ENCODE peak calls at places on chromosomes 4 and X, in six cellular contexts. Q, B, S, K, P and W are unnamed samples. For H3K36me3, the result is how much of the 10 kb centered on the place peaks cover.

GRCh38 chr4:169811476-169811875 is 53.7 kb upstream of the HPF1 start:
- DNase-seq in Q (no peak), B (no peak), S (no peak), K (no peak), P (no peak), W (no peak)

GRCh38 chrX:37912797-37913196 is 65.4 kb upstream of the DYNLT3 start:
- DNase-seq in Q (no peak), B (no peak), S (no peak), K (no peak), P (no peak), W (no peak)

GRCh38 chr4:45345551-45345950 is 619.2 kb upstream of the GNPDA2 start:
- DNase-seq in Q (no peak), B (no peak), S (no peak), K (no peak), P (no peak), W (no peak)

GRCh38 chrX:70434914-70435586 is 9.6 kb upstream of the DLG3 start:
- DNase-seq in Q (no peak), B (no peak), S (peak), K (peak), P (no peak), W (peak)

GRCh38 chr4:86481429-86481828 is 112.7 kb upstream of the PTPN13 start:
- DNase-seq in Q (no peak), B (no peak), S (no peak), K (peak), P (no peak), W (no peak)

GRCh38 chrX:153339662-153340061 is 5.7 kb downstream of the ZNF275 start:
- DNase-seq in Q (no peak), B (no peak), S (no peak), K (no peak), P (no peak), W (no peak)

GRCh38 chr4:101197350-101197749 is 150.0 kb downstream of the PPP3CA start:
- DNase-seq in Q (no peak), B (no peak), S (no peak), K (no peak), P (no peak), W (no peak)

GRCh38 chr4:89674876-89675459 is 162.0 kb downstream of the SNCA start:
- DNase-seq in Q (no peak), B (no peak), S (no peak), K (peak), P (no peak), W (no peak)

GRCh38 chrX:118325453-118325852 is 20.5 kb upstream of the WDR44 start:
- DNase-seq in Q (no peak), B (no peak), S (no peak), K (peak), P (no peak), W (no peak)

GRCh38 chr4:89587364-89587763 is 249.6 kb downstream of the SNCA start:
- DNase-seq in Q (no peak), B (no peak), S (no peak), K (no peak), P (no peak), W (no peak)

GRCh38 chrX:17923546-17923945 is 62.4 kb upstream of the RAI2 start:
- DNase-seq in Q (no peak), B (no peak), S (no peak), K (peak), P (no peak), W (no peak)

GRCh38 chr4:159455675-159456235 is 352.9 kb downstream of the RAPGEF2 start:
- DNase-seq in Q (no peak), B (no peak), S (no peak), K (peak), P (no peak), W (no peak)

GRCh38 chrX:13254076-13254785 is 65.6 kb downstream of the ATXN3L start:
- DNase-seq in Q (no peak), B (no peak), S (peak), K (no peak), P (no peak), W (peak)

GRCh38 chr4:157741642-157742041 is 431.2 kb downstream of the GASK1B start:
- DNase-seq in Q (no peak), B (no peak), S (no peak), K (no peak), P (no peak), W (no peak)

GRCh38 chr4:17447675-17448298 is 64.1 kb downstream of the QDPR start:
- DNase-seq in Q (no peak), B (no peak), S (no peak), K (peak), P (peak), W (no peak)

GRCh38 chr4:187172340-187172761 is 448.7 kb upstream of the FAT1 start:
- DNase-seq in Q (no peak), B (no peak), S (no peak), K (no peak), P (no peak), W (no peak)

GRCh38 chr4:40255722-40256281 is 59.0 kb downstream of the RHOH start:
- DNase-seq in Q (no peak), B (no peak), S (no peak), K (no peak), P (no peak), W (no peak)

GRCh38 chrX:37783284-37783683 is 3.4 kb downstream of the CYBB start:
- DNase-seq in Q (no peak), B (no peak), S (no peak), K (no peak), P (no peak), W (no peak)

GRCh38 chr4:184415071-184415470 is 59.3 kb downstream of the IRF2 start:
- DNase-seq in Q (no peak), B (no peak), S (no peak), K (no peak), P (no peak), W (no peak)
- H3K27ac ChIP-seq in Q (no peak), B (no peak), S (no peak), K (no peak), P (no peak), W (no peak)

GRCh38 chr4:1317177-1318045 is 27.7 kb downstream of the MAEA start:
- DNase-seq in Q (no peak), B (no peak), S (no peak), K (no peak), P (no peak), W (no peak)
- H3K36me3 ChIP-seq in Q (under half), B (under half), S (under half), K (under half), P (under half), W (half or more)

DNA sequence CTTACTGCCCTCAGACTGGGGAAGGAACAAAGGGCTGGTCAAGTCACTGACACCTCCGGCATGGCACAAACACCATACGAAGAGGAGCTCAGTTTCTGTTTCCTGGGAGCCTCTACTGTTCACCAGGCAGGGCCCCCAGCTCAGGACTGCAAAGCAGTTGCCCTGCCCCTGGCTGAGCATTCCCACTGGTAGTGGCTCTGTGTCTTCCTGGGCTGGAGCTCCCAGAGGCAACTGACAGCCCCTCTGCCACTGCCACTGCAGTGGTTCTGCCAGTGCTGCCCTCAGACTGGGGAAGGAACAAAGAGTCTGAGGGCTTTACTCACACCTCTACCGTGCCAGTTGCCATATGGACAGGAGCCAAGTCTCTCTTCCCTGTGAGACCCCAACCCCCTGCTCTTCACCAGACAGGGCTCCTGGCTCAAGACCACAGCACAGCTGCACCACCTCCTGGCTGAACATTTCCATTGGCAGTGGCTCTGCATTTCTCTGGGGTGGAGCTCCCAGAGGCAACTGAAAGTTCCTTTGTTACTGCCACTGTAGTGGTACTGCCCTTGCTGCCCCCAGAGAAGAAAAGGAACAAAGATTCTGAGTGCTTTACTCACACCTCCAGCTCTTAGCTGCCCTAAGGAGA is 67.9 kb downstream of the SMARCA5 start:
- DNase-seq in Q (no peak), B (no peak), S (no peak), K (peak), P (no peak), W (no peak)
- TF ChIP-seq CTCF in Q (no peak), B (no peak), S (no peak), K (peak), P (no peak), W (no peak)

GRCh38 chr4:38050560-38051350 is 90.6 kb downstream of the PTTG2 start:
- DNase-seq in Q (no peak), B (no peak), S (no peak), K (no peak), P (no peak), W (no peak)
- H3K27ac ChIP-seq in Q (peak), B (no peak), S (peak), K (no peak), P (no peak), W (peak)

GRCh38 chr4:6824772-6825402 is 42.4 kb downstream of the KIAA0232 start:
- DNase-seq in Q (no peak), B (no peak), S (no peak), K (no peak), P (no peak), W (no peak)

GRCh38 chr4:6824071-6824470 is 41.5 kb downstream of the KIAA0232 start:
- DNase-seq in Q (no peak), B (no peak), S (no peak), K (no peak), P (no peak), W (no peak)

GRCh38 chr4:6826781-6827508 is 44.4 kb downstream of the KIAA0232 start:
- DNase-seq in Q (no peak), B (no peak), S (no peak), K (no peak), P (no peak), W (no peak)

GRCh38 chr4:6825403-6825802 is 42.9 kb downstream of the KIAA0232 start:
- DNase-seq in Q (no peak), B (no peak), S (no peak), K (no peak), P (no peak), W (no peak)

GRCh38 chr4:6829077-6829476 is 46.5 kb downstream of the KIAA0232 start:
- DNase-seq in Q (no peak), B (no peak), S (no peak), K (no peak), P (no peak), W (no peak)
- H3K36me3 ChIP-seq in Q (under half), B (under half), S (under half), K (under half), P (under half), W (under half)

GRCh38 chr4:110104661-110105060 is 93.8 kb downstream of the ELOVL6 start:
- DNase-seq in Q (no peak), B (no peak), S (no peak), K (no peak), P (no peak), W (no peak)
- TF ChIP-seq CTCF in Q (no peak), B (no peak), S (no peak), K (no peak), P (no peak), W (no peak)

GRCh38 chrX:43643662-43644061 is 12.4 kb upstream of the MAOA start:
- DNase-seq in Q (no peak), B (no peak), S (no peak), K (no peak), P (no peak), W (no peak)
- H3K27ac ChIP-seq in Q (no peak), B (no peak), S (peak), K (no peak), P (no peak), W (no peak)

DNA sequence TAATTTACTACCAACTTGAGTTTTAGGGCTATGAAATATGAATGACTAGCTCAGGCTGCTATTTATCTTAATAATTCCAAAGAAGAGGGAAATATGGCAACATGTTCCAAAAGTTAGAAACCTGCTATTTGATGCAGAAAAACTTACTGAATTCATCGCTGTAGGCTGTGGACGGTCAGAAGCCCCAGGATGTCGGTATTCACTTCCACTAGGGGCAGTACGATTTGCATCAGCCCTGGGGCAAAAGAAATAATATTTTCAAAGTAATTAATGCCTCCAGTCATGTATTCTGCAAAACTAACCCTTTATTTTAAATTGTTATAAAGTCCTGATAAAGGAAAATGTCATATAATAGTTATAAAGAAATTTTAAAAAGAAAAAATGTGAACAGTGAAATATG is 4.5 kb downstream of the PLRG1 start:
- DNase-seq in Q (no peak), B (no peak), S (no peak), K (no peak), P (no peak), W (no peak)
- H3K36me3 ChIP-seq in Q (under half), B (under half), S (under half), K (half or more), P (half or more), W (half or more)

GRCh38 chrX:15043538-15043937 is 170.3 kb downstream of the MOSPD2 start:
- DNase-seq in Q (no peak), B (no peak), S (no peak), K (no peak), P (no peak), W (no peak)
- TF ChIP-seq CTCF in Q (no peak), B (no peak), S (no peak), K (no peak), P (no peak), W (no peak)